ENCODE peak calls at places on chromosomes 4 and X, in four cellular contexts. S is H9, N is neuronal stem cell, U is H1. H is an unnamed sample.
A peak's percentile ranks its signal among the peaks of the same experiment; 100 is the strongest.

GRCh38 chrX:113202601-113203000 is 362.0 kb upstream of the AMOT start:
- DNase-seq in U (no peak), S (no peak), N (no peak), H (no peak)

GRCh38 chr4:83334425-83335241 is at the start of gene HPSE:
- DNase-seq in N (peak; percentile 35), S (peak; percentile 93), U (peak; percentile 92), H (peak; percentile 56)

GRCh38 chr4:10008208-10009005 is 12.9 kb downstream of the SLC2A9 start:
- DNase-seq in S (no peak), N (no peak), U (no peak), H (no peak)

GRCh38 chr4:154049457-154050181 is 260.7 kb upstream of the SFRP2 start:
- DNase-seq in S (peak; percentile 77), N (no peak), U (peak; percentile 65), H (peak; percentile 56)

GRCh38 chr4:172232966-172233365 is 419.8 kb downstream of the GALNTL6 start:
- DNase-seq in N (peak; percentile 6), S (peak; percentile 57), U (no peak), H (peak; percentile 16)

GRCh38 chrX:45714864-45715263 is 514.2 kb upstream of the DIPK2B start:
- DNase-seq in U (no peak), S (no peak), N (no peak), H (peak; percentile 79)

GRCh38 chr4:22434895-22435294 is 81.0 kb downstream of the ADGRA3 start:
- DNase-seq in S (peak; percentile 65), N (peak; percentile 21), U (no peak), H (peak; percentile 60)

GRCh38 chr4:88938138-88938537 is 118.8 kb downstream of the FAM13A start:
- DNase-seq in U (no peak), S (no peak), N (no peak), H (peak; percentile 91)

GRCh38 chrX:139554991-139555675 is 24.6 kb downstream of the F9 start:
- DNase-seq in N (no peak), U (peak; percentile 42), S (peak; percentile 36), H (no peak)

GRCh38 chr4:89486673-89487072 is 179.1 kb upstream of the GPRIN3 start:
- DNase-seq in S (no peak), N (no peak), U (no peak), H (no peak)

GRCh38 chr4:119653990-119654389 is 25.4 kb upstream of the PDE5A start:
- DNase-seq in S (no peak), N (no peak), U (no peak), H (no peak)

GRCh38 chrX:17596051-17596450 is 141.2 kb upstream of the SCML1 start:
- DNase-seq in U (no peak), N (no peak), S (no peak), H (no peak)

GRCh38 chrX:74419861-74420193 is 1.5 kb upstream of the SLC16A2 start:
- DNase-seq in S (peak; percentile 28), U (no peak), N (peak; percentile 9), H (no peak)

GRCh38 chr4:4574792-4575191 is 32.9 kb upstream of the STX18 start:
- DNase-seq in N (no peak), U (peak; percentile 51), S (peak; percentile 47), H (peak; percentile 92)

GRCh38 chr4:180664766-180665368 is 1578.3 kb upstream of the TENM3 start:
- DNase-seq in N (peak; percentile 72), S (peak; percentile 67), U (peak; percentile 77), H (peak; percentile 81)

GRCh38 chr4:84498203-84499026 is 677 bp downstream of the NKX6-1 start:
- DNase-seq in U (no peak), S (peak; percentile 52), N (no peak), H (peak; percentile 43)

GRCh38 chrX:147736045-147736444 is 175.7 kb upstream of the FMR1 start:
- DNase-seq in S (peak; percentile 55), N (no peak), U (no peak), H (no peak)

GRCh38 chr4:74190332-74190731 is 32.4 kb downstream of the MTHFD2L start:
- DNase-seq in N (no peak), U (no peak), S (no peak), H (no peak)
- H2BK12ac ChIP-seq in N (no peak overlapping the region), U (no peak overlapping the region), S (no peak overlapping the region), H (no peak overlapping the region)

DNA sequence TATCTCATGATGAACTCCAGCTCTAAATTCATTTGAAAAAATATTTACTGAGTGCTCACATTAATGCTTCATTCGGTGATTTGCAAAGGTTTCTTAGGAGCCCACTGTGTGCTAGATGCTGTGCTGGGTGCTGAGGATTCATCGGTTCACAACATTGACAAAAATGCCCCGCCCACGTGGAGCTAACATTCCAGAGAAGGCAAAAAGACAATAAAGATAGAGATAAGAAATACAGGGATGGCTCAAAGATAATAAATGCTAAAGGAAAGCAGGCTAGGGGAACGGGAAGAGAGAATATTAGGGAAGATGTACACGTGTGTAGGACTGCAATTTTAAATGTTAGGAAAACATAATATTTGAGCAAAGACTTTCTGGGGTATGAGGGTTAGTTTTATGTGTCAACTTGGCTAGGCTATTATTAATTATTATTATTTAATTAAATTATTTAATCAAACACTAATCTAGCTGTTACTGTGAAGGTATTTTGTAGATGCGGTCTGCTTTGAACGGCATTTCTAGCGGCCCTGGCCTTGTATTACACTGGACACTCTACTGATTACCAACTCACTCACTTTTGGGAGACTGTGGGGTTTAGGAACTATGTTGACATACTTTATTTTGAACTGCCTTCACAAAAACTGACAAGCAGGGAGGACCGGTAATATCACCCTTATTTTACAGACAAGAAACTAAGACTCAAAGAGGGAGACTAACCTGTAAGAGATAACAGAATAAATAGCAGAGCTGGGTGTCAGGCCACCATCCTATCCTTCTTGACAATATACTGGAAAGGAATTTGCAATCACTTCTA is 61.9 kb upstream of the IRF2 start:
- DNase-seq in U (no peak), N (no peak), S (no peak), H (peak; percentile 7)
- H3K23ac ChIP-seq in U (no peak overlapping the region), N (no peak overlapping the region), S (no peak overlapping the region), H (no peak overlapping the region)

GRCh38 chr4:52588097-52588496 is 71.0 kb downstream of the USP46 start:
- DNase-seq in U (peak; percentile 70), N (no peak), S (peak; percentile 73), H (peak; percentile 76)
- H3K18ac ChIP-seq in U (no peak overlapping the region), N (no peak overlapping the region), S (no peak overlapping the region), H (peak overlapping the region; percentile 92)

GRCh38 chr4:8559524-8560264 is 20.5 kb upstream of the GPR78 start:
- DNase-seq in N (no peak), S (no peak), U (no peak), H (no peak)
- H2BK12ac ChIP-seq in N (no peak overlapping the region), S (no peak overlapping the region), U (no peak overlapping the region), H (no peak overlapping the region)

H was measured in mesenchymal stem cell.